ENCODE peak calls at places on chromosome 21, in six cellular contexts. One of them, this sample, is unnamed. For H3K4me1 and H3K27me3, the result is how much of the 10 kb centered on the place peaks cover.

GRCh38 chr21:29323189-29323588 is 24.5 kb downstream of the BACH1 start:
- DNase-seq in tibial nerve: no peak
- DNase-seq in transverse colon: no peak
- DNase-seq in right atrium auricular region: no peak
- DNase-seq in ovary: no peak
- DNase-seq in fibroblast of lung: no peak
- DNase-seq in this sample: no peak

GRCh38 chr21:40386981-40387380 is 460.0 kb downstream of the DSCAM start:
- DNase-seq in ovary: no peak
- DNase-seq in right atrium auricular region: no peak
- DNase-seq in tibial nerve: no peak
- DNase-seq in fibroblast of lung: no peak
- DNase-seq in transverse colon: no peak
- DNase-seq in this sample: no peak

GRCh38 chr21:31218830-31219608 is 125.0 kb downstream of the TIAM1 start:
- DNase-seq in ovary: peak
- DNase-seq in transverse colon: peak
- DNase-seq in fibroblast of lung: peak
- DNase-seq in tibial nerve: peak
- DNase-seq in right atrium auricular region: peak
- DNase-seq in this sample: no peak

GRCh38 chr21:46322351-46323226 is 1.1 kb downstream of the C21orf58 start:
- DNase-seq in transverse colon: no peak
- DNase-seq in tibial nerve: no peak
- DNase-seq in fibroblast of lung: peak
- DNase-seq in ovary: no peak
- DNase-seq in right atrium auricular region: no peak
- DNase-seq in this sample: no peak

GRCh38 chr21:30463713-30464112 is 16.5 kb downstream of the KRTAP19-1 start:
- DNase-seq in right atrium auricular region: no peak
- DNase-seq in ovary: no peak
- DNase-seq in fibroblast of lung: no peak
- DNase-seq in tibial nerve: no peak
- DNase-seq in transverse colon: no peak
- DNase-seq in this sample: peak

GRCh38 chr21:46120301-46121285 is 22.7 kb downstream of the COL6A2 start:
- DNase-seq in right atrium auricular region: peak
- DNase-seq in fibroblast of lung: no peak
- DNase-seq in tibial nerve: no peak
- DNase-seq in transverse colon: no peak
- DNase-seq in ovary: peak
- DNase-seq in this sample: no peak

GRCh38 chr21:46347791-46348381 is 23.9 kb downstream of the PCNT start:
- DNase-seq in ovary: no peak
- DNase-seq in tibial nerve: no peak
- DNase-seq in transverse colon: no peak
- DNase-seq in right atrium auricular region: peak
- DNase-seq in fibroblast of lung: peak
- DNase-seq in this sample: no peak

GRCh38 chr21:39663066-39663465 is 50.3 kb downstream of the B3GALT5 start:
- DNase-seq in right atrium auricular region: peak
- DNase-seq in fibroblast of lung: no peak
- DNase-seq in tibial nerve: no peak
- DNase-seq in ovary: no peak
- DNase-seq in transverse colon: no peak
- DNase-seq in this sample: no peak

GRCh38 chr21:31255846-31256395 is 88.1 kb downstream of the TIAM1 start:
- DNase-seq in tibial nerve: no peak
- DNase-seq in right atrium auricular region: no peak
- DNase-seq in fibroblast of lung: no peak
- DNase-seq in ovary: no peak
- DNase-seq in transverse colon: no peak
- DNase-seq in this sample: no peak

GRCh38 chr21:32336711-32337110 is 38.1 kb downstream of the MRAP start:
- DNase-seq in right atrium auricular region: no peak
- DNase-seq in fibroblast of lung: peak
- DNase-seq in tibial nerve: no peak
- DNase-seq in transverse colon: no peak
- DNase-seq in ovary: no peak
- DNase-seq in this sample: no peak

GRCh38 chr21:45079351-45079750 is 5.0 kb downstream of the ADARB1 start:
- DNase-seq in tibial nerve: no peak
- DNase-seq in ovary: no peak
- DNase-seq in fibroblast of lung: no peak
- DNase-seq in right atrium auricular region: no peak
- DNase-seq in transverse colon: no peak
- DNase-seq in this sample: no peak

GRCh38 chr21:45080232-45080631 is 5.9 kb downstream of the ADARB1 start:
- DNase-seq in tibial nerve: no peak
- DNase-seq in transverse colon: no peak
- DNase-seq in fibroblast of lung: no peak
- DNase-seq in ovary: no peak
- DNase-seq in right atrium auricular region: no peak
- DNase-seq in this sample: no peak

GRCh38 chr21:45076245-45076661 is 1.9 kb downstream of the ADARB1 start:
- DNase-seq in ovary: no peak
- DNase-seq in transverse colon: no peak
- DNase-seq in tibial nerve: no peak
- DNase-seq in right atrium auricular region: no peak
- DNase-seq in fibroblast of lung: no peak
- DNase-seq in this sample: no peak

GRCh38 chr21:45078877-45079281 is 4.5 kb downstream of the ADARB1 start:
- DNase-seq in right atrium auricular region: no peak
- DNase-seq in fibroblast of lung: peak
- DNase-seq in tibial nerve: no peak
- DNase-seq in ovary: no peak
- DNase-seq in transverse colon: peak
- DNase-seq in this sample: no peak

GRCh38 chr21:45078371-45078770 is 4.0 kb downstream of the ADARB1 start:
- DNase-seq in tibial nerve: no peak
- DNase-seq in right atrium auricular region: no peak
- DNase-seq in ovary: no peak
- DNase-seq in transverse colon: no peak
- DNase-seq in fibroblast of lung: no peak
- DNase-seq in this sample: no peak
- H3K4me1 ChIP-seq in tibial nerve: under half
- H3K4me1 ChIP-seq in right atrium auricular region: under half
- H3K4me1 ChIP-seq in ovary: under half
- H3K4me1 ChIP-seq in transverse colon: under half
- H3K4me1 ChIP-seq in fibroblast of lung: under half
- H3K4me1 ChIP-seq in this sample: under half

GRCh38 chr21:36721817-36722216 is 22.9 kb downstream of the SIM2 start:
- DNase-seq in tibial nerve: no peak
- DNase-seq in right atrium auricular region: no peak
- DNase-seq in transverse colon: no peak
- DNase-seq in fibroblast of lung: no peak
- DNase-seq in ovary: no peak
- DNase-seq in this sample: no peak
- H3K27me3 ChIP-seq in tibial nerve: under half
- H3K27me3 ChIP-seq in right atrium auricular region: under half
- H3K27me3 ChIP-seq in transverse colon: under half
- H3K27me3 ChIP-seq in fibroblast of lung: under half
- H3K27me3 ChIP-seq in ovary: under half
- H3K27me3 ChIP-seq in this sample: half or more

DNA sequence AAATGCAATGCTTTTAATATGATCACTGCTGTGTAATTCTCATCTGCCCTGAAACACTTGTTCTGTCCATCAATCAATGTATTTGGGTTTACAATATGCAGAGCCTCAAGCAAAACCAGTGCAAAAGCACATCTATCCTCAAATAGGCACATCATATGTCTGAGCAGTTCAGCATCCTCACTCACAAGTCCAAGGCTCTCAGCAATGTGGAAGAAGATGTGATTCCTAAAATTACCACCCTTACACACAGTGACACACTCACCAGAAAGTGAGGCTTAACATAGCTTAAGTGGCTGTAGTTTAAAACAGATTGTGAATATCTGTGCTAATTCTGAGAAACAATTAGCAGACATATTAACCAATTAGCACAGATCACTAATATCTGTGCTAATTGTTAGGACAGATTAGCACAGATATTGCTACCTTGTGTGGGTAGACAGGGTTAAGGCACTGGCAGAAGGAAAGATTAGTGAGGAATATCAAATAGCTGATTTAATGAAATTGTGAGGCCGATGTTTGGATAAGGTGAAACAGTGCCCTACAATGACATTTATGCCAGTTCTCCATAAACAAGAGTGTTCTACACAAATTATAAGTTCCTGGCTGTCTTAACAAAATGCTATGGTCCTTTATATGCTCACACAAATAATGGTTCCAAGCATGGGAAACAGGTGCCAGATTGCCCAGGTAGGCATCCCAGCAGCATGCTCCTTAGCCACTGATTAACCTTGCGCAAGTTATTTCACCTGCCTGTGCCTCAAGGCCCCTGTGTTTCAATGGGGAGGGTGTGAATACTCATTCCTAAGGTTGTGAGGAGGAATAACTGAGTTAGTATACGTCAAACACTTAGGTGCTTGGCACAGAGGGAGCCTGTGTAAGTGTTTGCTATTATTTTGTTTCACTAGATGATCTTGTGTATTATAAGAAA is 41.7 kb downstream of the MRPL39 start:
- DNase-seq in fibroblast of lung: no peak
- DNase-seq in transverse colon: no peak
- DNase-seq in tibial nerve: no peak
- DNase-seq in ovary: no peak
- DNase-seq in right atrium auricular region: no peak
- DNase-seq in this sample: no peak
- H3K4me1 ChIP-seq in fibroblast of lung: under half
- H3K4me1 ChIP-seq in transverse colon: under half
- H3K4me1 ChIP-seq in tibial nerve: under half
- H3K4me1 ChIP-seq in ovary: under half
- H3K4me1 ChIP-seq in right atrium auricular region: under half
- H3K4me1 ChIP-seq in this sample: under half

DNA sequence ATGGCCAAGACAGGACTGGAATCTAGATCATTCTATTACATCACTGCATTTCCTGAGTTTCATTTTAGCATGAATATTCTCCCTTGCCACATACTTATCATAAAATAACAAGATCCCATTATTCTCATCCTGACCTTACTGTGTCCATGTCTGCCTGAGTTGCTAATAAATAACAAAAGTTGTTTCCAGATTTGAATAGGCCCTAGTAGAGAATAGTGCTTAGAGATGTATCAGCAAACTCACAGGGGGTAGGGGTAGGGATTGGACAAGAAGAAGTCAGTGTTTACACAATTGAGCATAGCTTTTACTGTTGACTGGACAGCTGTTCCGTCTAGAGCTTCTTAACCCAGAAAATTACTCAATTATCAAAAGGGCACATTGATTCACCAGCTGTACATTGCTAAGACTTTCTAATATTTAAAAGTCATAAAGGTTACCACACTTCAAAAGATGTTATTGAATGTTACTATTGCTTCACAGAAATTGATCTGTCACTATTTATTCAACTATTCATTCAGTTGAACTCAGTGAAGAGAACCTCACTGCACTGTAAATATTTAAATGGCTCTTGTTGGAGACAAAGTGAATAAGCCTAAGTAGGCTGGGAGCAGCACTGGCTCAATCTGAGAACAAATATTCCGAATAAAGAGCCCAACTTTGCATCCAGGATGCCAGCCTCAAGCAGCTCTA is 121.9 kb downstream of the NRIP1 start:
- DNase-seq in ovary: no peak
- DNase-seq in right atrium auricular region: no peak
- DNase-seq in tibial nerve: no peak
- DNase-seq in transverse colon: no peak
- DNase-seq in fibroblast of lung: peak
- DNase-seq in this sample: no peak
- H3K27me3 ChIP-seq in ovary: under half
- H3K27me3 ChIP-seq in right atrium auricular region: under half
- H3K27me3 ChIP-seq in tibial nerve: under half
- H3K27me3 ChIP-seq in transverse colon: under half
- H3K27me3 ChIP-seq in fibroblast of lung: under half
- H3K27me3 ChIP-seq in this sample: under half

This sample was measured in NT2/D1.